ENCODE peak calls at places on chromosomes 3 and 15, in ten cellular contexts. Q, K, J, I, N, E, R, C, S and B are unnamed samples.

GRCh38 chr3:32018723-32019564 is 37.4 kb downstream of the ZNF860 start:
- DNase-seq in Q (peak), K (no peak), J (peak), I (peak), N (no peak), E (no peak), R (peak), C (no peak), S (peak), B (no peak)

GRCh38 chr15:66706840-66707239 is 4.8 kb downstream of the SMAD6 start:
- DNase-seq in Q (no peak), K (no peak), J (no peak), I (no peak), N (no peak), E (no peak), R (no peak), C (no peak), S (no peak), B (no peak)

GRCh38 chr3:183182073-183182472 is 19.5 kb upstream of the LAMP3 start:
- DNase-seq in Q (no peak), K (no peak), J (no peak), I (no peak), N (no peak), E (no peak), R (no peak), C (no peak), S (no peak), B (no peak)

GRCh38 chr3:180295811-180296210 is 259.1 kb upstream of the PEX5L start:
- DNase-seq in Q (no peak), K (no peak), J (no peak), I (no peak), N (no peak), E (no peak), R (no peak), C (no peak), S (no peak), B (no peak)

GRCh38 chr3:30779686-30780287 is 114.7 kb downstream of the GADL1 start:
- DNase-seq in Q (peak), K (no peak), J (no peak), I (peak), N (no peak), E (no peak), R (peak), C (no peak), S (peak), B (no peak)

GRCh38 chr3:73437828-73438227 is 186.9 kb downstream of the PDZRN3 start:
- DNase-seq in Q (no peak), K (no peak), J (no peak), I (no peak), N (no peak), E (no peak), R (no peak), C (no peak), S (no peak), B (no peak)

GRCh38 chr3:72887723-72888545 is at the start of gene GXYLT2:
- DNase-seq in Q (peak), K (no peak), J (peak), I (peak), N (no peak), E (peak), R (peak), C (no peak), S (peak), B (peak)

GRCh38 chr15:48191574-48192225 is at the start of gene CTXN2:
- DNase-seq in Q (no peak), K (no peak), J (no peak), I (no peak), N (no peak), E (no peak), R (no peak), C (no peak), S (no peak), B (no peak)

GRCh38 chr3:194494951-194495374 is 8.2 kb upstream of the ATP13A3 start:
- DNase-seq in Q (no peak), K (no peak), J (no peak), I (no peak), N (no peak), E (no peak), R (no peak), C (no peak), S (no peak), B (peak)

GRCh38 chr3:28575100-28575747 is 226.6 kb upstream of the AZI2 start:
- DNase-seq in Q (no peak), K (no peak), J (peak), I (no peak), N (no peak), E (peak), R (no peak), C (no peak), S (no peak), B (peak)

GRCh38 chr3:20930034-20930433 is 744.0 kb upstream of the SGO1 start:
- DNase-seq in Q (peak), K (no peak), J (no peak), I (peak), N (no peak), E (no peak), R (peak), C (no peak), S (no peak), B (no peak)

GRCh38 chr3:184757010-184757651 is 45.3 kb upstream of the MAGEF1 start:
- DNase-seq in Q (no peak), K (no peak), J (peak), I (no peak), N (no peak), E (peak), R (peak), C (peak), S (peak), B (peak)